ENCODE peak calls at places on chromosomes 12 and 14, in nine cellular contexts. H is left ventricle myocardium inferior, A is left lung, I is bronchial epithelial cell, C is tibial artery, Y is GM23338, P is astrocyte of the cerebellum, U is body of pancreas, Z is pancreas. N is an unnamed sample.

GRCh38 chr14:75011356-75012097 is 8.8 kb downstream of the EIF2B2 start:
- DNase-seq in H (no peak), A (no peak), I (peak; percentile 59), C (no peak), Y (no peak), P (peak; percentile 39), U (no peak), Z (no peak), N (peak; percentile 26)

GRCh38 chr12:585062-586061 is 77.9 kb downstream of the NINJ2 start:
- DNase-seq in H (no peak), A (no peak), I (no peak), C (no peak), Y (no peak), P (no peak), U (no peak), Z (no peak), N (no peak)

GRCh38 chr14:75310295-75311059 is 31.8 kb downstream of the FOS start:
- DNase-seq in H (peak; percentile 89), A (peak; percentile 82), I (peak; percentile 59), C (peak; percentile 94), Y (peak; percentile 93), P (peak; percentile 85), U (peak; percentile 84), Z (peak; percentile 88), N (no peak)

GRCh38 chr12:89205517-89205916 is 146.8 kb downstream of the DUSP6 start:
- DNase-seq in H (no peak), A (no peak), I (no peak), C (no peak), Y (no peak), P (no peak), U (no peak), Z (no peak), N (no peak)

GRCh38 chr12:90770861-90771260 is 184.1 kb downstream of the CCER1 start:
- DNase-seq in H (no peak), A (no peak), I (peak; percentile 10), C (no peak), Y (no peak), P (no peak), U (no peak), Z (no peak), N (no peak)

GRCh38 chr14:91417134-91417982 is at the start of gene CCDC88C:
- DNase-seq in H (peak; percentile 62), A (peak; percentile 73), I (peak; percentile 40), C (no peak), Y (peak; percentile 71), P (no peak), U (peak; percentile 76), Z (peak; percentile 89), N (no peak)

GRCh38 chr12:54945082-54945481 is 39.5 kb downstream of the TESPA1 start:
- DNase-seq in H (no peak), A (peak; percentile 51), I (no peak), C (no peak), Y (no peak), P (no peak), U (no peak), Z (no peak), N (no peak)

GRCh38 chr12:65747338-65747737 is 76.9 kb upstream of the HMGA2 start:
- DNase-seq in H (no peak), A (no peak), I (no peak), C (no peak), Y (no peak), P (no peak), U (no peak), Z (no peak), N (no peak)

GRCh38 chr12:71693126-71693525 is 7.2 kb downstream of the TMEM19 start:
- DNase-seq in H (no peak), A (no peak), I (no peak), C (no peak), Y (no peak), P (no peak), U (no peak), Z (no peak), N (no peak)

GRCh38 chr12:109777544-109777943 is 55.7 kb downstream of the TRPV4 start:
- DNase-seq in H (no peak), A (no peak), I (peak; percentile 55), C (no peak), Y (peak; percentile 52), P (no peak), U (no peak), Z (no peak), N (no peak)

GRCh38 chr12:52032431-52032796 is 18.8 kb upstream of the NR4A1 start:
- DNase-seq in H (peak; percentile 63), A (peak; percentile 69), I (peak; percentile 39), C (peak; percentile 91), Y (no peak), P (peak; percentile 57), U (peak; percentile 75), Z (no peak), N (no peak)

GRCh38 chr14:93033983-93034670 is 81.6 kb downstream of the ITPK1 start:
- DNase-seq in H (no peak), A (no peak), I (no peak), C (no peak), Y (peak; percentile 65), P (no peak), U (no peak), Z (no peak), N (no peak)

GRCh38 chr12:18753481-18754117 is 15.7 kb downstream of the CAPZA3 start:
- DNase-seq in H (peak; percentile 36), A (no peak), I (no peak), C (no peak), Y (peak; percentile 33), P (no peak), U (no peak), Z (peak; percentile 44), N (no peak)

GRCh38 chr12:59070534-59070933 is 150.2 kb upstream of the LRIG3 start:
- DNase-seq in H (no peak), A (no peak), I (no peak), C (no peak), Y (no peak), P (no peak), U (no peak), Z (no peak), N (no peak)

GRCh38 chr14:42214981-42215491 is 608.4 kb downstream of the LRFN5 start:
- DNase-seq in H (no peak), A (no peak), I (peak; percentile 98), C (no peak), Y (no peak), P (peak; percentile 32), U (no peak), Z (no peak), N (peak; percentile 33)

GRCh38 chr12:98373019-98373554 is 142.3 kb upstream of the TMPO start:
- DNase-seq in H (no peak), A (no peak), I (peak; percentile 52), C (no peak), Y (peak; percentile 75), P (peak; percentile 59), U (no peak), Z (no peak), N (no peak)

GRCh38 chr14:72443991-72444431 is 449.9 kb downstream of the DPF3 start:
- DNase-seq in H (no peak), A (no peak), I (no peak), C (no peak), Y (no peak), P (no peak), U (no peak), Z (no peak), N (no peak)

GRCh38 chr14:21933681-21934080 is 260.1 kb upstream of the OR4E1 start:
- DNase-seq in H (no peak), A (no peak), I (peak; percentile 34), C (no peak), Y (peak; percentile 37), P (no peak), U (no peak), Z (no peak), N (no peak)
- TF ChIP-seq CTCF in H (no peak), A (no peak), I (peak; percentile 32), C (no peak), Y (peak; percentile 48), P (peak; percentile 22), U (peak; percentile 16), Z (no peak), N (no peak)

GRCh38 chr12:47032644-47033043 is 46.8 kb upstream of the PCED1B start:
- DNase-seq in H (no peak), A (no peak), I (peak; percentile 71), C (no peak), Y (peak; percentile 69), P (peak; percentile 57), U (no peak), Z (no peak), N (no peak)
- TF ChIP-seq CTCF in H (peak; percentile 69), A (peak; percentile 41), I (peak; percentile 29), C (peak; percentile 51), Y (peak; percentile 77), P (peak; percentile 35), U (peak; percentile 80), Z (peak; percentile 44), N (peak; percentile 27)

GRCh38 chr14:31270196-31270772 is 62.7 kb upstream of the HECTD1 start:
- DNase-seq in H (no peak), A (no peak), I (peak; percentile 21), C (no peak), Y (peak; percentile 65), P (no peak), U (peak; percentile 21), Z (no peak), N (no peak)
- TF ChIP-seq CTCF in H (peak; percentile 10), A (peak; percentile 25), I (peak; percentile 41), C (no peak), Y (peak; percentile 28), P (peak; percentile 6), U (peak; percentile 8), Z (no peak), N (no peak)

GRCh38 chr12:124397399-124397679 is 102.4 kb downstream of the RFLNA start:
- DNase-seq in H (no peak), A (no peak), I (no peak), C (no peak), Y (no peak), P (no peak), U (no peak), Z (no peak), N (no peak)

GRCh38 chr12:124397807-124398577 is 103.1 kb downstream of the RFLNA start:
- DNase-seq in H (no peak), A (no peak), I (no peak), C (no peak), Y (no peak), P (no peak), U (peak; percentile 58), Z (no peak), N (no peak)

GRCh38 chr12:124400124-124400523 is 105.2 kb downstream of the RFLNA start:
- DNase-seq in H (no peak), A (no peak), I (no peak), C (no peak), Y (no peak), P (no peak), U (no peak), Z (no peak), N (no peak)

GRCh38 chr12:124399622-124400021 is 104.7 kb downstream of the RFLNA start:
- DNase-seq in H (no peak), A (no peak), I (no peak), C (no peak), Y (peak; percentile 75), P (no peak), U (no peak), Z (no peak), N (no peak)

DNA sequence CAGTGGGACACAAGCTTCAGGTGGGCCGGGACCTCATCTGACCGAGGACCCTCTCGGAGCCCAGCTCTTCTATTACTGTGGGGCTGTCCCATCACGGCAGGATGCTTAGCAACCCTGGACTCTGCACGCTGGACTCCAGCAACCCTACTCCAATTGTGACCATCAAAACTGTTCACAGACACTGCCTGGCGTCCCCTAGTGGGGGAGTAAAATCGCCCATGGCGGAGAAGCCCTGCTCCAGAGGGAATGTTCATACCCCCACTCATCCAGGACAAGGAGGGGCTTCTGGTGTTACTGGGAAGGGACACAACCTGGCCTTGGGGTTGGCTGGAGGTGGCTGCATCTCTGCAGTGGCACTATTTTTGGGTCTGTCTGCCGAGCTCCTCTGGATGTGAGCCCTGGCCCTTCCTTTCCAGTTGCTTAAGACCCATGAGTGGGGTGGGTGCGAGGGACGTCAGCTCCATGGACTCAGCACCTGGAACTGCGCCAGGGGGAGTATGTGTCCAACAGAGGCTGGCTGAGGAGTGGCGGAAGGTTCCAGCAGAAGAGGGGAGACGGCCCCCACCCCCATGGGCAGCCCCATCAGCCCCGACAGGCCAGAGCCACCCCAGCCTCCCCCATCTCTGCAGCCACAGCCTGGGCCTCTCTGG is 103.8 kb downstream of the RFLNA start:
- DNase-seq in H (peak; percentile 77), A (no peak), I (no peak), C (peak; percentile 97), Y (no peak), P (no peak), U (no peak), Z (no peak), N (no peak)
- TF ChIP-seq CTCF in H (no peak), A (no peak), I (no peak), C (no peak), Y (peak; percentile 17), P (peak; percentile 27), U (no peak), Z (no peak), N (no peak)